ENCODE peak calls at places on chromosomes 6 and 20, in seven cellular contexts. A is activated B cell treated with CpG ODN at 0.5 μM for 24 hours; K is stimulated activated CD4-positive, alpha-beta T cell treated with anti-CD3 and anti-CD28 coated beads, Interleukin-2, amount 100 ng/mL, for 24 hours; N is NT2/D1; G is NCI-H1436; Z is AG08396; I is H9. H is an unnamed sample.
A peak's percentile ranks its signal among the peaks of the same experiment; 100 is the strongest.

GRCh38 chr6:143183735-143184134 is 123.0 kb downstream of the AIG1 start:
- DNase-seq in N (no peak), A (no peak), G (no peak), Z (no peak), K (no peak), I (no peak), H (no peak)

GRCh38 chr6:24125980-24126379 is at the start of gene NRSN1:
- DNase-seq in I (peak; percentile 89), G (peak; percentile 73), K (no peak), A (no peak), Z (no peak), N (peak; percentile 32), H (no peak)

GRCh38 chr20:49446808-49447207 is 35.7 kb downstream of the KCNB1 start:
- DNase-seq in I (peak; percentile 71), N (no peak), K (no peak), A (no peak), G (no peak), Z (no peak), H (peak; percentile 30)

GRCh38 chr20:63706852-63707557 is 771 bp downstream of the ARFRP1 start:
- DNase-seq in G (no peak), N (no peak), K (peak; percentile 71), Z (peak; percentile 77), I (peak; percentile 48), A (no peak), H (peak; percentile 14)

GRCh38 chr6:118284736-118285360 is 263.2 kb upstream of the PLN start:
- DNase-seq in I (no peak), K (no peak), G (no peak), N (no peak), Z (peak; percentile 8), A (no peak), H (no peak)

GRCh38 chr20:63082308-63082938 is 75.7 kb upstream of the BHLHE23 start:
- DNase-seq in A (no peak), Z (peak; percentile 84), K (peak; percentile 43), G (no peak), I (peak; percentile 66), N (no peak), H (no peak)

GRCh38 chr20:35592339-35592960 is 23.2 kb upstream of the SPAG4 start:
- DNase-seq in G (peak; percentile 20), K (no peak), I (peak; percentile 22), N (no peak), A (no peak), Z (no peak), H (no peak)

GRCh38 chr6:143400258-143401059 is 50.0 kb downstream of the ADAT2 start:
- DNase-seq in I (no peak), K (no peak), N (no peak), Z (no peak), A (no peak), G (no peak), H (peak; percentile 75)

GRCh38 chr20:53901064-53901463 is 169.3 kb downstream of the BCAS1 start:
- DNase-seq in Z (no peak), N (no peak), A (no peak), G (no peak), I (no peak), K (no peak), H (no peak)

GRCh38 chr20:56517641-56518040 is 6.9 kb upstream of the FAM209A start:
- DNase-seq in Z (no peak), I (no peak), N (no peak), G (no peak), K (no peak), A (no peak), H (no peak)

GRCh38 chr6:165659945-165660862 is 2.8 kb downstream of the PDE10A start:
- DNase-seq in Z (no peak), N (no peak), A (no peak), I (no peak), K (no peak), G (no peak), H (no peak)

GRCh38 chr20:11452326-11452725 is 465.4 kb upstream of the BTBD3 start:
- DNase-seq in I (no peak), G (no peak), N (no peak), K (no peak), A (no peak), Z (no peak), H (peak; percentile 90)

GRCh38 chr6:24464253-24465038 is 24.9 kb downstream of the GPLD1 start:
- DNase-seq in N (no peak), A (no peak), Z (no peak), G (no peak), I (no peak), K (no peak), H (no peak)

GRCh38 chr20:51880188-51880587 is 77.9 kb upstream of the SALL4 start:
- DNase-seq in Z (no peak), G (no peak), N (no peak), A (no peak), I (no peak), K (no peak), H (no peak)

GRCh38 chr6:11126876-11127275 is 15.4 kb upstream of the ERVFRD-1 start:
- DNase-seq in I (peak; percentile 66), A (no peak), Z (no peak), K (no peak), G (no peak), N (peak; percentile 30), H (no peak)

GRCh38 chr6:127484207-127484858 is 25.1 kb upstream of the KIAA0408 start:
- DNase-seq in I (no peak), K (no peak), N (no peak), Z (peak; percentile 57), G (no peak), A (no peak), H (peak; percentile 86)

GRCh38 chr6:108293527-108294296 is 1.1 kb upstream of the AFG1L start:
- DNase-seq in N (no peak), I (no peak), G (peak; percentile 5), Z (no peak), A (no peak), K (no peak), H (no peak)

GRCh38 chr6:64249129-64249528 is 613.5 kb downstream of the PHF3 start:
- DNase-seq in A (no peak), Z (no peak), N (no peak), K (no peak), I (no peak), G (no peak), H (no peak)

GRCh38 chr6:33271098-33271607 is 523 bp downstream of the VPS52 start:
- DNase-seq in Z (no peak), I (no peak), N (no peak), G (no peak), K (no peak), A (no peak), H (peak; percentile 35)

GRCh38 chr6:138387577-138388368 is 10.1 kb downstream of the SMIM28 start:
- DNase-seq in A (no peak), N (no peak), Z (no peak), G (peak; percentile 33), K (no peak), I (no peak), H (no peak)

GRCh38 chr6:21899708-21900107 is 306.2 kb downstream of the SOX4 start:
- DNase-seq in G (no peak), A (no peak), K (no peak), I (no peak), N (no peak), Z (no peak), H (no peak)

GRCh38 chr6:87396595-87397392 is 11.0 kb upstream of the CFAP206 start:
- DNase-seq in K (no peak), N (no peak), Z (no peak), I (no peak), G (peak; percentile 11), A (no peak), H (peak; percentile 90)

GRCh38 chr6:107843400-107843799 is 19.3 kb upstream of the SCML4 start:
- DNase-seq in A (no peak), I (no peak), Z (no peak), N (no peak), K (peak; percentile 44), G (no peak), H (no peak)

GRCh38 chr20:38034108-38034649 is 633 bp downstream of the RPRD1B start:
- DNase-seq in Z (peak; percentile 20), K (no peak), I (no peak), A (no peak), G (no peak), N (no peak), H (no peak)

GRCh38 chr6:15038013-15038791 is 207.7 kb upstream of the JARID2 start:
- DNase-seq in I (peak; percentile 63), Z (no peak), K (no peak), G (no peak), N (no peak), A (no peak), H (no peak)

GRCh38 chr6:35078226-35078850 is 62.8 kb downstream of the TCP11 start:
- DNase-seq in K (no peak), Z (no peak), A (no peak), G (no peak), N (no peak), I (no peak), H (no peak)

GRCh38 chr20:48794360-48794759 is 33.4 kb downstream of the PREX1 start:
- DNase-seq in N (no peak), Z (no peak), A (no peak), G (no peak), I (peak; percentile 54), K (no peak), H (no peak)

GRCh38 chr6:27495386-27496135 is 22.7 kb upstream of the ZNF184 start:
- DNase-seq in G (no peak), Z (peak; percentile 72), N (no peak), I (peak; percentile 92), A (no peak), K (peak; percentile 79), H (peak; percentile 84)

GRCh38 chr20:54981181-54981580 is 505.8 kb downstream of the DOK5 start:
- DNase-seq in I (no peak), A (no peak), Z (no peak), K (no peak), N (no peak), G (no peak), H (no peak)

GRCh38 chr6:90151827-90152449 is 144.7 kb downstream of the BACH2 start:
- DNase-seq in I (no peak), G (no peak), Z (no peak), K (no peak), N (no peak), A (no peak), H (no peak)

GRCh38 chr6:14763139-14763538 is 482.7 kb upstream of the JARID2 start:
- DNase-seq in G (no peak), I (no peak), Z (peak; percentile 20), A (no peak), K (no peak), N (no peak), H (no peak)

GRCh38 chr6:13273931-13274706 is 54.2 kb downstream of the TBC1D7 start:
- DNase-seq in G (no peak), Z (no peak), N (no peak), I (no peak), K (peak; percentile 64), A (peak; percentile 63), H (peak; percentile 39)

GRCh38 chr6:72621243-72622093 is at the start of gene KCNQ5:
- DNase-seq in A (peak; percentile 34), N (no peak), I (peak; percentile 71), Z (peak; percentile 35), K (peak; percentile 27), G (no peak), H (no peak)

GRCh38 chr6:148999501-148999900 is 252.7 kb downstream of the UST start:
- DNase-seq in I (no peak), K (no peak), N (no peak), A (no peak), Z (no peak), G (no peak), H (peak; percentile 55)

GRCh38 chr6:28725890-28726348 is 197.9 kb downstream of the TRIM27 start:
- DNase-seq in I (peak; percentile 69), K (no peak), G (no peak), A (no peak), N (no peak), Z (no peak), H (no peak)

GRCh38 chr6:138346302-138347195 is 31.2 kb upstream of the SMIM28 start:
- DNase-seq in N (no peak), I (no peak), G (no peak), A (no peak), K (no peak), Z (no peak), H (no peak)